ENCODE peak calls at places on chromosomes 7 and 10, in nine cellular contexts. Z, S, Y, K, J, E, U, O and X are unnamed samples.

GRCh38 chr7:81299272-81299671 is 380.4 kb upstream of the SEMA3C start:
- DNase-seq in O (peak; percentile 89), U (no peak), Z (no peak), S (peak; percentile 95), K (no peak), Y (peak; percentile 97), J (no peak), E (no peak), X (no peak)

GRCh38 chr7:138885383-138886147 is 87.6 kb upstream of the ATP6V0A4 start:
- DNase-seq in O (peak; percentile 34), S (no peak), Z (no peak), Y (no peak), J (peak; percentile 23), K (no peak), U (peak; percentile 59), E (no peak), X (no peak)

GRCh38 chr7:18361756-18362155 is 133.8 kb upstream of the HDAC9 start:
- DNase-seq in U (peak; percentile 9), Y (peak; percentile 29), O (peak; percentile 20), J (no peak), S (no peak), Z (no peak), K (peak; percentile 29), E (no peak), X (no peak)

GRCh38 chr10:62795093-62795492 is 9.4 kb upstream of the ADO start:
- DNase-seq in J (no peak), Z (no peak), S (no peak), O (no peak), K (no peak), E (no peak), U (no peak), Y (no peak), X (no peak)

GRCh38 chr7:155931386-155932085 is 119.3 kb upstream of the SHH start:
- DNase-seq in Y (no peak), E (no peak), Z (no peak), S (no peak), O (no peak), K (no peak), U (no peak), J (no peak), X (no peak)

GRCh38 chr7:2403718-2404648 is 572 bp downstream of the CHST12 start:
- DNase-seq in K (no peak), J (peak; percentile 37), S (peak; percentile 9), U (peak; percentile 74), O (peak; percentile 25), E (peak; percentile 84), Z (peak; percentile 50), Y (no peak), X (no peak)

GRCh38 chr7:43771567-43771966 is 13.1 kb downstream of the BLVRA start:
- DNase-seq in J (no peak), Y (no peak), S (no peak), O (no peak), U (no peak), E (no peak), K (no peak), Z (no peak), X (no peak)

GRCh38 chr7:73509463-73509862 is 12.6 kb downstream of the BAZ1B start:
- DNase-seq in S (no peak), Z (peak; percentile 65), O (no peak), U (no peak), J (no peak), Y (no peak), E (no peak), K (no peak), X (no peak)

GRCh38 chr7:24653316-24654085 is 80.2 kb downstream of the PALS2 start:
- DNase-seq in Y (peak; percentile 2), Z (no peak), S (no peak), U (no peak), K (no peak), E (no peak), O (no peak), J (no peak), X (no peak)

GRCh38 chr10:13827418-13827817 is 240.7 kb downstream of the PRPF18 start:
- DNase-seq in K (no peak), Z (no peak), S (no peak), E (no peak), U (no peak), J (no peak), O (no peak), Y (peak; percentile 65), X (no peak)

GRCh38 chr10:75972494-75973276 is 541.3 kb downstream of the LRMDA start:
- DNase-seq in O (peak; percentile 58), U (no peak), K (no peak), Y (peak; percentile 66), E (peak; percentile 19), Z (no peak), S (peak; percentile 54), J (peak; percentile 16), X (no peak)

GRCh38 chr7:137985253-137985896 is 16.5 kb downstream of the CREB3L2 start:
- DNase-seq in J (no peak), O (no peak), U (no peak), Y (peak; percentile 26), Z (no peak), K (no peak), S (peak; percentile 65), E (no peak), X (peak; percentile 74)

GRCh38 chr10:71427246-71427645 is 30.5 kb downstream of the CDH23 start:
- DNase-seq in O (no peak), U (no peak), E (no peak), S (no peak), Z (no peak), K (no peak), Y (no peak), J (no peak), X (no peak)

GRCh38 chr7:153401795-153402720 is 642.5 kb downstream of the ACTR3B start:
- DNase-seq in E (no peak), Z (no peak), Y (no peak), K (no peak), U (no peak), S (no peak), J (no peak), O (no peak), X (no peak)

GRCh38 chr7:140966561-140967234 is 42.0 kb upstream of the BRAF start:
- DNase-seq in O (no peak), Y (no peak), K (no peak), E (no peak), U (no peak), J (no peak), S (no peak), Z (no peak), X (no peak)

GRCh38 chr10:33331020-33331557 is 3.4 kb downstream of the NRP1 start:
- DNase-seq in O (peak; percentile 71), Y (no peak), K (no peak), S (no peak), U (no peak), E (no peak), J (no peak), Z (no peak), X (no peak)

GRCh38 chr7:124246262-124246863 is 213.5 kb upstream of the TMEM229A start:
- DNase-seq in J (no peak), Z (no peak), Y (peak; percentile 16), U (no peak), E (no peak), S (no peak), O (peak; percentile 26), K (no peak), X (no peak)

GRCh38 chr7:132030161-132030568 is 473.7 kb upstream of the PODXL start:
- DNase-seq in E (peak; percentile 42), Z (no peak), U (no peak), Y (peak; percentile 11), O (peak; percentile 52), J (no peak), S (no peak), K (no peak), X (no peak)

GRCh38 chr10:119270893-119271361 is 63.6 kb downstream of the GRK5 start:
- DNase-seq in K (peak; percentile 57), O (peak; percentile 50), Y (peak; percentile 27), E (no peak), S (peak; percentile 39), U (peak; percentile 62), J (no peak), Z (peak; percentile 86), X (peak; percentile 73)

GRCh38 chr7:27693794-27694193 is 31.1 kb upstream of the HIBADH start:
- DNase-seq in Y (no peak), K (no peak), Z (no peak), U (no peak), O (no peak), J (no peak), S (no peak), E (no peak), X (no peak)

GRCh38 chr10:97065128-97065527 is 120.6 kb downstream of the SLIT1 start:
- DNase-seq in K (no peak), S (no peak), Z (no peak), E (no peak), J (no peak), Y (no peak), O (peak; percentile 68), U (no peak), X (no peak)

GRCh38 chr7:148303295-148304013 is 287.1 kb upstream of the C7orf33 start:
- DNase-seq in Y (peak; percentile 9), J (no peak), S (peak; percentile 76), E (peak; percentile 35), Z (peak; percentile 35), K (peak; percentile 67), U (no peak), O (peak; percentile 83), X (no peak)

GRCh38 chr7:47534322-47535032 is 47.4 kb downstream of the TNS3 start:
- DNase-seq in Z (no peak), U (peak; percentile 17), O (peak; percentile 96), E (peak; percentile 51), K (no peak), J (no peak), S (no peak), Y (peak; percentile 59), X (no peak)
- TF ChIP-seq CTCF in Z (no peak), U (no peak), O (peak; percentile 39), E (no peak), K (no peak), J (no peak), S (peak; percentile 35), Y (peak; percentile 28), X (no peak)

GRCh38 chr10:95387383-95387782 is 96.6 kb upstream of the PDLIM1 start:
- DNase-seq in K (no peak), Z (no peak), U (no peak), O (no peak), E (no peak), S (no peak), J (no peak), Y (no peak), X (no peak)
- H3K4me3 ChIP-seq in K (no peak overlapping the region), Z (no peak overlapping the region), U (no peak overlapping the region), O (no peak overlapping the region), E (no peak overlapping the region), S (no peak overlapping the region), J (no peak overlapping the region), Y (no peak overlapping the region), X (no peak overlapping the region)

GRCh38 chr7:5276611-5277010 is 6.1 kb upstream of the SLC29A4 start:
- DNase-seq in O (no peak), E (peak; percentile 86), U (no peak), Y (no peak), K (no peak), S (no peak), Z (no peak), J (no peak), X (no peak)
- H3K27me3 ChIP-seq in O (no peaks in the 10 kb centered on the region), E (peaks cover 7% of the 10 kb centered on the region), U (peaks cover 12% of the 10 kb centered on the region), Y (no peaks in the 10 kb centered on the region), K (no peaks in the 10 kb centered on the region), S (no peaks in the 10 kb centered on the region), Z (no peaks in the 10 kb centered on the region), J (no peaks in the 10 kb centered on the region), X (no peaks in the 10 kb centered on the region)

DNA sequence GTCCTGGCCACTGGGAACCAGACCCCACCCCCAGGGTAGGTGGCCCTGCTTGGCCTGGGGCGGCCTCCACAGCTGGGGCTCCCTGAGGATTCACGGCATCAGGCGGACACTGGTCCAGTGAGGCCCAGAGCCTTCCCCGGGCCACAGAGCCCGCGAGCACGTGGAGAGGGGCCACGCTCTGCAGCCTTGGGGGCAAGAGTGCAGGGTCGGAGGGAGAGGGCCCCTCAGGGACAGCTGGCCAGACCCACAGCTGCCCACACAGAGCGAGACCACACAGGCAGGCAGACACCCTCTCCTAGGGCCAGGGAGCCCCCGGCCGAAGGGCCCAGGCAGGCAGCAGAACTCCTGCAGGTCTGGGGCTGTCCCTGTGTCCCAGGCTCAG is 10.7 kb downstream of the VENTX start:
- DNase-seq in S (no peak), J (no peak), E (no peak), O (no peak), K (no peak), U (no peak), Z (no peak), Y (no peak), X (no peak)
- TF ChIP-seq CTCF in S (no peak), J (no peak), E (no peak), O (no peak), K (no peak), U (no peak), Z (no peak), Y (no peak), X (no peak)